ENCODE peak calls at places on chromosomes 6 and 20, in four cellular contexts. One of them, this sample, is unnamed.

GRCh38 chr6:41723178-41723935 is 12.1 kb downstream of the TFEB start:
- DNase-seq in fibroblast of mammary gland: peak
- DNase-seq in HCT116: no peak
- DNase-seq in fibroblast of the aortic adventitia: peak
- DNase-seq in this sample: peak

GRCh38 chr6:116410945-116411623 is 40.3 kb downstream of the DSE start:
- DNase-seq in HCT116: no peak
- DNase-seq in fibroblast of mammary gland: peak
- DNase-seq in fibroblast of the aortic adventitia: peak
- DNase-seq in this sample: no peak

GRCh38 chr6:63352587-63353281 is 33.0 kb upstream of the LGSN start:
- DNase-seq in fibroblast of mammary gland: peak
- DNase-seq in fibroblast of the aortic adventitia: peak
- DNase-seq in HCT116: peak
- DNase-seq in this sample: peak

GRCh38 chr6:12010635-12011275 is 1.4 kb upstream of the HIVEP1 start:
- DNase-seq in fibroblast of the aortic adventitia: peak
- DNase-seq in HCT116: no peak
- DNase-seq in fibroblast of mammary gland: no peak
- DNase-seq in this sample: peak

GRCh38 chr6:6686748-6687601 is 98.5 kb downstream of the LY86 start:
- DNase-seq in HCT116: peak
- DNase-seq in fibroblast of mammary gland: peak
- DNase-seq in fibroblast of the aortic adventitia: peak
- DNase-seq in this sample: peak

GRCh38 chr20:23082846-23083552 is 3.1 kb downstream of the CD93 start:
- DNase-seq in fibroblast of the aortic adventitia: no peak
- DNase-seq in fibroblast of mammary gland: no peak
- DNase-seq in HCT116: no peak
- DNase-seq in this sample: no peak

GRCh38 chr20:57000441-57000968 is 265.9 kb downstream of the BMP7 start:
- DNase-seq in HCT116: no peak
- DNase-seq in fibroblast of mammary gland: no peak
- DNase-seq in fibroblast of the aortic adventitia: no peak
- DNase-seq in this sample: no peak

GRCh38 chr6:35024601-35025054 is 116.5 kb downstream of the TCP11 start:
- DNase-seq in HCT116: peak
- DNase-seq in fibroblast of mammary gland: peak
- DNase-seq in fibroblast of the aortic adventitia: peak
- DNase-seq in this sample: peak

GRCh38 chr6:35600659-35601125 is 88.0 kb upstream of the TULP1 start:
- DNase-seq in HCT116: no peak
- DNase-seq in fibroblast of mammary gland: peak
- DNase-seq in fibroblast of the aortic adventitia: no peak
- DNase-seq in this sample: no peak

GRCh38 chr20:53829706-53830521 is 236.3 kb upstream of the ZNF217 start:
- DNase-seq in HCT116: no peak
- DNase-seq in fibroblast of the aortic adventitia: peak
- DNase-seq in fibroblast of mammary gland: peak
- DNase-seq in this sample: no peak

GRCh38 chr6:143863754-143864153 is 520 bp upstream of the ZC2HC1B start:
- DNase-seq in fibroblast of the aortic adventitia: no peak
- DNase-seq in HCT116: no peak
- DNase-seq in fibroblast of mammary gland: no peak
- DNase-seq in this sample: no peak

GRCh38 chr6:87628881-87629280 is 38.9 kb downstream of the ORC3 start:
- DNase-seq in fibroblast of the aortic adventitia: peak
- DNase-seq in fibroblast of mammary gland: peak
- DNase-seq in HCT116: no peak
- DNase-seq in this sample: no peak

GRCh38 chr6:38215651-38216319 is 396.3 kb downstream of the ZFAND3 start:
- DNase-seq in fibroblast of mammary gland: no peak
- DNase-seq in HCT116: no peak
- DNase-seq in fibroblast of the aortic adventitia: no peak
- DNase-seq in this sample: no peak

GRCh38 chr6:129050086-129050485 is 167.1 kb downstream of the LAMA2 start:
- DNase-seq in fibroblast of the aortic adventitia: no peak
- DNase-seq in fibroblast of mammary gland: no peak
- DNase-seq in HCT116: no peak
- DNase-seq in this sample: no peak

GRCh38 chr20:15236812-15237211 is 899.4 kb upstream of the FLRT3 start:
- DNase-seq in HCT116: peak
- DNase-seq in fibroblast of the aortic adventitia: peak
- DNase-seq in fibroblast of mammary gland: peak
- DNase-seq in this sample: peak

GRCh38 chr20:11457476-11457875 is 460.2 kb upstream of the BTBD3 start:
- DNase-seq in HCT116: no peak
- DNase-seq in fibroblast of mammary gland: no peak
- DNase-seq in fibroblast of the aortic adventitia: no peak
- DNase-seq in this sample: no peak

GRCh38 chr6:119314894-119315272 is 34.7 kb downstream of the MAN1A1 start:
- DNase-seq in HCT116: no peak
- DNase-seq in fibroblast of the aortic adventitia: no peak
- DNase-seq in fibroblast of mammary gland: no peak
- DNase-seq in this sample: no peak

GRCh38 chr20:38728911-38729642 is 4.8 kb downstream of the SLC32A1 start:
- DNase-seq in HCT116: no peak
- DNase-seq in fibroblast of mammary gland: no peak
- DNase-seq in fibroblast of the aortic adventitia: no peak
- DNase-seq in this sample: no peak

GRCh38 chr20:34475979-34476736 is 40.1 kb upstream of the DYNLRB1 start:
- DNase-seq in HCT116: no peak
- DNase-seq in fibroblast of mammary gland: peak
- DNase-seq in fibroblast of the aortic adventitia: peak
- DNase-seq in this sample: peak

GRCh38 chr20:20210327-20210726 is 157.6 kb upstream of the INSM1 start:
- DNase-seq in fibroblast of the aortic adventitia: no peak
- DNase-seq in fibroblast of mammary gland: peak
- DNase-seq in HCT116: no peak
- DNase-seq in this sample: no peak

GRCh38 chr6:31402324-31403282 is 792 bp upstream of the MICA start:
- DNase-seq in HCT116: no peak
- DNase-seq in fibroblast of mammary gland: peak
- DNase-seq in fibroblast of the aortic adventitia: peak
- DNase-seq in this sample: no peak

GRCh38 chr6:68252632-68253031 is 382.4 kb upstream of the ADGRB3 start:
- DNase-seq in HCT116: no peak
- DNase-seq in fibroblast of mammary gland: no peak
- DNase-seq in fibroblast of the aortic adventitia: no peak
- DNase-seq in this sample: no peak

GRCh38 chr20:3420211-3420707 is 12.8 kb upstream of the DNAAF9 start:
- DNase-seq in fibroblast of the aortic adventitia: peak
- DNase-seq in fibroblast of mammary gland: peak
- DNase-seq in HCT116: no peak
- DNase-seq in this sample: no peak

GRCh38 chr20:46156065-46156464 is 38.0 kb downstream of the CD40 start:
- DNase-seq in fibroblast of mammary gland: no peak
- DNase-seq in fibroblast of the aortic adventitia: no peak
- DNase-seq in HCT116: no peak
- DNase-seq in this sample: no peak

GRCh38 chr6:35069262-35069661 is 71.9 kb downstream of the TCP11 start:
- DNase-seq in fibroblast of the aortic adventitia: no peak
- DNase-seq in HCT116: no peak
- DNase-seq in fibroblast of mammary gland: no peak
- DNase-seq in this sample: no peak

GRCh38 chr6:34514112-34514511 is 42.0 kb downstream of the SPDEF start:
- DNase-seq in HCT116: no peak
- DNase-seq in fibroblast of mammary gland: no peak
- DNase-seq in fibroblast of the aortic adventitia: no peak
- DNase-seq in this sample: no peak

GRCh38 chr6:31821301-31822037 is 6.1 kb upstream of the HSPA1B start:
- DNase-seq in HCT116: no peak
- DNase-seq in fibroblast of the aortic adventitia: no peak
- DNase-seq in fibroblast of mammary gland: peak
- DNase-seq in this sample: peak

GRCh38 chr20:13261460-13262301 is 40.6 kb downstream of the ISM1 start:
- DNase-seq in fibroblast of the aortic adventitia: peak
- DNase-seq in fibroblast of mammary gland: peak
- DNase-seq in HCT116: peak
- DNase-seq in this sample: peak

GRCh38 chr6:108295676-108296075 is 822 bp downstream of the AFG1L start:
- DNase-seq in HCT116: no peak
- DNase-seq in fibroblast of mammary gland: no peak
- DNase-seq in fibroblast of the aortic adventitia: no peak
- DNase-seq in this sample: no peak

GRCh38 chr6:34521463-34522288 is 34.5 kb downstream of the SPDEF start:
- DNase-seq in fibroblast of the aortic adventitia: no peak
- DNase-seq in fibroblast of mammary gland: no peak
- DNase-seq in HCT116: no peak
- DNase-seq in this sample: no peak

GRCh38 chr6:16723833-16724232 is 37.4 kb downstream of the ATXN1 start:
- DNase-seq in HCT116: peak
- DNase-seq in fibroblast of the aortic adventitia: peak
- DNase-seq in fibroblast of mammary gland: peak
- DNase-seq in this sample: peak

DNA sequence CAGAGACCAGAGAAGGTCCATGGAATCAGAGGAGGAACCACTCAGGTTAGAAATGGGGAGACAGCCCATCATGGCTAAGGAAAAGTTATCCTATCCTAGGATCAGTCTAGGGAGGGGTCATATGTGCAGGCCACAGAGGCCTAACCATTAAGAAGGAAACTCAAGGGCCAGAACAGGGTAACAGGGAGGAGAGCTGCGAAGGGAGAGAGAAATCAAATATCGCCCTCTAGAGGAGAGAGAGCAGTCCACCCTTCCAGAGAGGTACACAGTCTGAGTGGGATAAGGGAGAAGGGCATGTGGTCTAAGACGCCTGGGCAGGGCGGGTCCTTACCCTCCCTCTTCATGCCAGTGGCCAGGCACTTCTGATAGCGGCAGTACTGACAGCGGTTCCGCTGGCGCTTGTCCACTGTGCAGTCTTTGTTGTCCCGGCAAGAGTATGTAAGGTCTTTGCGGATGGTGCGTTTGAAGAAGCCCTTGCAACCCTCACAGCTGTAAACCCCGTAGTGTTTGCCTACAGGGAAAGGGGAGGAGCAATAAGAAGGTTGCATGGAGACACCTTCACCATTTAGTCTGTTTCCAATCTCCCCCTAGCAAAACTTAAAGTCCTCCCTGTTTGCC is 2.9 kb downstream of the RXRB start:
- DNase-seq in fibroblast of the aortic adventitia: peak
- DNase-seq in fibroblast of mammary gland: peak
- DNase-seq in HCT116: peak
- DNase-seq in this sample: peak
- TF ChIP-seq CTCF in fibroblast of the aortic adventitia: peak
- TF ChIP-seq CTCF in fibroblast of mammary gland: peak
- TF ChIP-seq CTCF in HCT116: no peak
- TF ChIP-seq CTCF in this sample: peak

GRCh38 chr20:37007898-37008649 is 56.6 kb upstream of the SAMHD1 start:
- DNase-seq in HCT116: no peak
- DNase-seq in fibroblast of mammary gland: peak
- DNase-seq in fibroblast of the aortic adventitia: peak
- DNase-seq in this sample: no peak
- TF ChIP-seq CTCF in HCT116: no peak
- TF ChIP-seq CTCF in fibroblast of mammary gland: peak
- TF ChIP-seq CTCF in fibroblast of the aortic adventitia: peak
- TF ChIP-seq CTCF in this sample: no peak

GRCh38 chr6:75170666-75171065 is 35.2 kb downstream of the COL12A1 start:
- DNase-seq in fibroblast of mammary gland: no peak
- DNase-seq in fibroblast of the aortic adventitia: no peak
- DNase-seq in HCT116: no peak
- DNase-seq in this sample: no peak

GRCh38 chr6:75167851-75168250 is 38.0 kb downstream of the COL12A1 start:
- DNase-seq in fibroblast of the aortic adventitia: no peak
- DNase-seq in fibroblast of mammary gland: no peak
- DNase-seq in HCT116: no peak
- DNase-seq in this sample: no peak

GRCh38 chr6:75171151-75171550 is 34.7 kb downstream of the COL12A1 start:
- DNase-seq in fibroblast of the aortic adventitia: peak
- DNase-seq in HCT116: no peak
- DNase-seq in fibroblast of mammary gland: no peak
- DNase-seq in this sample: no peak

GRCh38 chr6:75169689-75170088 is 36.2 kb downstream of the COL12A1 start:
- DNase-seq in fibroblast of mammary gland: no peak
- DNase-seq in fibroblast of the aortic adventitia: no peak
- DNase-seq in HCT116: no peak
- DNase-seq in this sample: no peak

DNA sequence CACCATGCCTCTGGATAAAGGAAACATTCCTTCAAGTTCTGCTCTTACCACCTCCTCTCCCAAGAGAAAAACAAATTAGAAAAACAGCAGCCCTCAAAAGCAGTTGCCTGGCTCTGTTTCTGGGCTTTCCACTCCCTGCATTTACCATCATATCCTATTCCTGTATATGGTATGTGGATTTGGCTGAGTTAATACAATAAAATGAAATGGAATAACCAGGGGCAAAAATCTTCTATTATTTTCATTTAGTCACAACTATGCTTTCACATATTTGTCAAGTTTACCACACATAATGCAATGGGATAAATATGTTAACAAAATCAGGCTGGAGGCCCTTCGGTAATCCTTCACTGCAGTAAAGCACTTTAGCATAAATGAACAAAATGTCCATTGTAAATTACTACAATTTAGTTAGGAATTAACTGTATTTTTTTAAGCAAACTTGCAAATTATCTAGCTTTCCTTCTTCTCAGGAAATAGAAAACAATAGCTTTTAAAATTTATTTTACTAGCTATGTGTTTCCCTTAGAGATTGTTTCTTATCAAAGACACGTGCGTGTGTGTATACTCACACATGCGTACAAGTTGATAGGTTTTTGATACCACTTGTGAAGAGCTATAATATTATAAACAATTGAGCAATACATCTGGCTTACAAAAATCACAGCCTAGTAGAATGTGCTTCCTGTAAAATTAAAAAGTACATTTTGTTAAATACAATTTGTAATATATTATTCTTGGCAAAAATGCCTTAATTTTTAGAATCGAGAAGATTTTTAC is 34.1 kb downstream of the COL12A1 start:
- DNase-seq in fibroblast of the aortic adventitia: peak
- DNase-seq in fibroblast of mammary gland: peak
- DNase-seq in HCT116: no peak
- DNase-seq in this sample: no peak
- TF ChIP-seq CTCF in fibroblast of the aortic adventitia: no peak
- TF ChIP-seq CTCF in fibroblast of mammary gland: no peak
- TF ChIP-seq CTCF in HCT116: no peak
- TF ChIP-seq CTCF in this sample: no peak

DNA sequence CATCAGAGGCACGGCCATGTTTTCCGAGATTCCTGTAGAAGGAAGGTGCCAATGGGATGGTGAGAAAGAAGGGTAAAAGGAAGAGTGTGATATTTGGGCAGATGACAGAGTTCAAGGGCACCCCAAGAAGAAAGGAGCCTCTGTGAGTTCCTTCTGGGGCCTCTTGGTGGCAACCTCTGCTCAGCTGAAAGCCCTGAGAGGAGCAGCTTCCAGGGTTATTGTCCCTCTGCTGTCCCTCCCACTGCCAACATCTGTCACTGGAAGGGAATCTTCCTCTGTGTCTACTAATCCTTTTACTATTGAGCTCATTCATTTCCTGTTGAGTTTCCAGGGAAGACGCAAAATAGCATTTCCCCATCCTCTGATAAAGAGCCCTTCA is 40.0 kb upstream of the KCNK16 start:
- DNase-seq in HCT116: no peak
- DNase-seq in fibroblast of mammary gland: no peak
- DNase-seq in fibroblast of the aortic adventitia: no peak
- DNase-seq in this sample: peak
- TF ChIP-seq CTCF in HCT116: no peak
- TF ChIP-seq CTCF in fibroblast of mammary gland: no peak
- TF ChIP-seq CTCF in fibroblast of the aortic adventitia: no peak
- TF ChIP-seq CTCF in this sample: no peak